ENCODE peak calls at places on chromosomes 11 and 22, in four cellular contexts. One of them, this sample, is unnamed.

GRCh38 chr22:43126506-43127165 is 16.1 kb downstream of the BIK start:
- DNase-seq in body of pancreas: peak
- DNase-seq in GM23338: no peak
- DNase-seq in AG04449: peak
- DNase-seq in this sample: peak

GRCh38 chr22:20822240-20822639 is 36.4 kb downstream of the PI4KA start:
- DNase-seq in AG04449: no peak
- DNase-seq in GM23338: no peak
- DNase-seq in body of pancreas: no peak
- DNase-seq in this sample: no peak

GRCh38 chr11:10348650-10349280 is 43.9 kb downstream of the ADM start:
- DNase-seq in AG04449: no peak
- DNase-seq in body of pancreas: no peak
- DNase-seq in GM23338: no peak
- DNase-seq in this sample: peak

GRCh38 chr22:23764931-23765881 is 2.4 kb downstream of the C22orf15 start:
- DNase-seq in body of pancreas: no peak
- DNase-seq in AG04449: no peak
- DNase-seq in GM23338: no peak
- DNase-seq in this sample: no peak

GRCh38 chr11:46346886-46347636 is at the start of gene DGKZ:
- DNase-seq in GM23338: peak
- DNase-seq in AG04449: no peak
- DNase-seq in body of pancreas: peak
- DNase-seq in this sample: peak

GRCh38 chr22:44543362-44543761 is 45.3 kb upstream of the RTL6 start:
- DNase-seq in AG04449: no peak
- DNase-seq in body of pancreas: no peak
- DNase-seq in GM23338: no peak
- DNase-seq in this sample: no peak

GRCh38 chr22:46374663-46375474 is 39.4 kb downstream of the TRMU start:
- DNase-seq in AG04449: no peak
- DNase-seq in body of pancreas: peak
- DNase-seq in GM23338: no peak
- DNase-seq in this sample: no peak

GRCh38 chr11:64138413-64138812 is 27.5 kb downstream of the MACROD1 start:
- DNase-seq in body of pancreas: no peak
- DNase-seq in AG04449: no peak
- DNase-seq in GM23338: no peak
- DNase-seq in this sample: no peak

GRCh38 chr22:27397036-27397947 is 404.3 kb downstream of the MN1 start:
- DNase-seq in AG04449: no peak
- DNase-seq in body of pancreas: no peak
- DNase-seq in GM23338: no peak
- DNase-seq in this sample: peak

GRCh38 chr11:103844327-103845215 is 191.9 kb upstream of the DDI1 start:
- DNase-seq in GM23338: no peak
- DNase-seq in body of pancreas: no peak
- DNase-seq in AG04449: no peak
- DNase-seq in this sample: no peak

GRCh38 chr11:100855466-100856067 is 168.5 kb downstream of the ARHGAP42 start:
- DNase-seq in AG04449: no peak
- DNase-seq in GM23338: peak
- DNase-seq in body of pancreas: no peak
- DNase-seq in this sample: peak

GRCh38 chr11:115505165-115505564 is 950 bp upstream of the CADM1 start:
- DNase-seq in body of pancreas: no peak
- DNase-seq in GM23338: peak
- DNase-seq in AG04449: no peak
- DNase-seq in this sample: no peak

GRCh38 chr11:8368772-8369171 is 105.1 kb upstream of the LMO1 start:
- DNase-seq in body of pancreas: no peak
- DNase-seq in GM23338: no peak
- DNase-seq in AG04449: no peak
- DNase-seq in this sample: no peak

GRCh38 chr11:1797391-1798125 is 33.8 kb upstream of the CTSD start:
- DNase-seq in GM23338: no peak
- DNase-seq in body of pancreas: no peak
- DNase-seq in AG04449: no peak
- DNase-seq in this sample: no peak

GRCh38 chr11:578276-579035 is 2.2 kb downstream of the PHRF1 start:
- DNase-seq in AG04449: no peak
- DNase-seq in body of pancreas: no peak
- DNase-seq in GM23338: no peak
- DNase-seq in this sample: no peak
- H3K4me3 ChIP-seq in AG04449: peak
- H3K4me3 ChIP-seq in body of pancreas: no peak
- H3K4me3 ChIP-seq in GM23338: peak
- H3K4me3 ChIP-seq in this sample: peak

DNA sequence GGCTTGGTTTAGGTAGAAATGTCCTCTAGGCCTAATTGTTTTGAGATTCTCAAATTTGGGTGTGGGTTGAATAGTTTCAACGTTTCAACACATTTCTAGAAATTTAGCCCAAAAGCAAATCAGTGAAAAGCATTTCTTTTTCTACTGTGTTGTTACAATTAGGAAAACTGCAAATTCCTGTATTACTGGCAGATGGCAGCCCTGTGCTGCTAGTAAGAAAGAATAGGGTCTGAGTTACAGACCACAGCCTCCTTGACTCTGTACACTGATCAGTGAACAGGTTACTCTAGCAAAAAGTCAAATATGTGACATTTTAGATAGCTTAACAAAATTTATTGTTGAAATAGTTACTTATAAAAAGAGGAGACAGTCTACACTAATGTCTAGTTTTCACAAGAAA is 703.0 kb downstream of the JRKL start:
- DNase-seq in AG04449: no peak
- DNase-seq in GM23338: no peak
- DNase-seq in body of pancreas: no peak
- DNase-seq in this sample: no peak
- TF ChIP-seq CTCF in AG04449: no peak
- TF ChIP-seq CTCF in GM23338: peak
- TF ChIP-seq CTCF in body of pancreas: no peak
- TF ChIP-seq CTCF in this sample: no peak

GRCh38 chr22:49657974-49658550 is 169.6 kb downstream of the BRD1 start:
- DNase-seq in AG04449: no peak
- DNase-seq in body of pancreas: no peak
- DNase-seq in GM23338: no peak
- DNase-seq in this sample: no peak

GRCh38 chr22:49657275-49657973 is 170.2 kb downstream of the BRD1 start:
- DNase-seq in AG04449: no peak
- DNase-seq in body of pancreas: peak
- DNase-seq in GM23338: no peak
- DNase-seq in this sample: no peak

GRCh38 chr22:49656291-49656851 is 171.3 kb downstream of the BRD1 start:
- DNase-seq in GM23338: no peak
- DNase-seq in body of pancreas: no peak
- DNase-seq in AG04449: no peak
- DNase-seq in this sample: no peak

GRCh38 chr22:49658902-49659280 is 168.8 kb downstream of the BRD1 start:
- DNase-seq in GM23338: no peak
- DNase-seq in body of pancreas: no peak
- DNase-seq in AG04449: no peak
- DNase-seq in this sample: no peak

GRCh38 chr22:49655168-49655812 is 172.4 kb downstream of the BRD1 start:
- DNase-seq in AG04449: no peak
- DNase-seq in body of pancreas: no peak
- DNase-seq in GM23338: no peak
- DNase-seq in this sample: no peak
- H3K4me3 ChIP-seq in AG04449: no peak
- H3K4me3 ChIP-seq in body of pancreas: no peak
- H3K4me3 ChIP-seq in GM23338: no peak
- H3K4me3 ChIP-seq in this sample: no peak

GRCh38 chr11:130037881-130038601 is 31.7 kb upstream of the APLP2 start:
- DNase-seq in AG04449: no peak
- DNase-seq in body of pancreas: no peak
- DNase-seq in GM23338: peak
- DNase-seq in this sample: no peak
- TF ChIP-seq CTCF in AG04449: no peak
- TF ChIP-seq CTCF in body of pancreas: no peak
- TF ChIP-seq CTCF in GM23338: no peak
- TF ChIP-seq CTCF in this sample: no peak

GRCh38 chr22:36027579-36027959 is 1.1 kb downstream of the RBFOX2 start:
- DNase-seq in AG04449: no peak
- DNase-seq in GM23338: no peak
- DNase-seq in body of pancreas: peak
- DNase-seq in this sample: peak
- H3K4me3 ChIP-seq in AG04449: peak
- H3K4me3 ChIP-seq in GM23338: peak
- H3K4me3 ChIP-seq in body of pancreas: peak
- H3K4me3 ChIP-seq in this sample: peak

GRCh38 chr22:22378446-22379415 is 129.8 kb downstream of the ZNF280B start:
- DNase-seq in GM23338: no peak
- DNase-seq in AG04449: no peak
- DNase-seq in body of pancreas: no peak
- DNase-seq in this sample: no peak

GRCh38 chr22:22377335-22377734 is 131.2 kb downstream of the ZNF280B start:
- DNase-seq in GM23338: no peak
- DNase-seq in AG04449: no peak
- DNase-seq in body of pancreas: no peak
- DNase-seq in this sample: no peak

GRCh38 chr22:22384267-22384666 is 124.3 kb downstream of the ZNF280B start:
- DNase-seq in AG04449: no peak
- DNase-seq in body of pancreas: no peak
- DNase-seq in GM23338: no peak
- DNase-seq in this sample: no peak

GRCh38 chr22:22376352-22376706 is 131.7 kb downstream of the VPREB1 start:
- DNase-seq in body of pancreas: no peak
- DNase-seq in AG04449: no peak
- DNase-seq in GM23338: no peak
- DNase-seq in this sample: no peak

DNA sequence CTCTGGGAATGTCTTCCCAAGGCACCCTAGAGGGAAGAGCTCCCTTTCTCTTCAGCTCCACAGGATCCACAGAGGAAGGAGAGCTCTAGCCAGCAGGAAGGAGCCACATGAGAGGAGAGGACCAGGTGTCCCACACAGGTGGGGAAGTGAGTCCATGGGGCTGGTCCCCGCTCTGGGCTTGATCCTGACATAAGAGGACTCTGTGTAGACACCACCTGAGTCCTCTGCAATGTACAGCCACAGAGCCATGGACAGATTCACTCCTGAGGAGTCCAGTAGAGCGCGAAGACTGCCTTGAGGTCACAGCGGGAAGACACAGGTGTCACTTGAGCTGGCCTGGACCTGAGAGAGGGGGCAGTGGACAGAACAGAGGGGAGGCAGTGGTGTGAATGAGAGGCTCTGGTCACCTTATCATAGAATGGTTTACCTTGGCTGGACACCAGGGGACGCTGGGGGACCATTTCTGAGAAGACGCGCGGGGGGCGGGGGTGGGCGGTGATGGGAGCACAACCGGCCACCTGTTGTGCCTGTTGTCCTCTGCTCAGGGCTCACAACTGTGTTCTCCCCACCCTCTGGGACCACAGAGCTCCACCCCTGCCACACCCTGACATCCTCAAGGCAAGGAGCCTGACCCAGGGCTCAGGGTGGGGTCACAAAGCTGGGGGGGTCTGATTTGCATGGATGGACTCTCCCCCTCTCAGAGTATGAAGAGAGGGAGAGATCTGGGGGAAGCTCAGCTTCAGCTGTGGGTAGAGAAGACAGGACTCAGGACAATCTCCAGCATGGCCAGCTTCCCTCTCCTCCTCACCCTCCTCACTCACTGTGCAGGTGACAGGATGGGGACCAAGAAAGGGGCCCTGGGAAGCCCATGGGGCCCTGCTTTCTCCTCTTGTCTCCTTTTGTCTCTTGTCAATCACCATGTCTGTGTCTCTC is 128.2 kb downstream of the ZNF280B start:
- DNase-seq in AG04449: no peak
- DNase-seq in GM23338: peak
- DNase-seq in body of pancreas: no peak
- DNase-seq in this sample: no peak
- TF ChIP-seq CTCF in AG04449: no peak
- TF ChIP-seq CTCF in GM23338: peak
- TF ChIP-seq CTCF in body of pancreas: no peak
- TF ChIP-seq CTCF in this sample: peak

GRCh38 chr11:34346551-34346950 is 11.3 kb downstream of the ABTB2 start:
- DNase-seq in AG04449: no peak
- DNase-seq in GM23338: no peak
- DNase-seq in body of pancreas: no peak
- DNase-seq in this sample: peak

GRCh38 chr11:34344410-34345011 is 13.3 kb downstream of the ABTB2 start:
- DNase-seq in body of pancreas: no peak
- DNase-seq in AG04449: no peak
- DNase-seq in GM23338: no peak
- DNase-seq in this sample: no peak

GRCh38 chr11:34345991-34346480 is 11.8 kb downstream of the ABTB2 start:
- DNase-seq in body of pancreas: no peak
- DNase-seq in GM23338: no peak
- DNase-seq in AG04449: no peak
- DNase-seq in this sample: peak

GRCh38 chr11:34343686-34344085 is 14.1 kb downstream of the ABTB2 start:
- DNase-seq in GM23338: no peak
- DNase-seq in body of pancreas: no peak
- DNase-seq in AG04449: no peak
- DNase-seq in this sample: no peak

DNA sequence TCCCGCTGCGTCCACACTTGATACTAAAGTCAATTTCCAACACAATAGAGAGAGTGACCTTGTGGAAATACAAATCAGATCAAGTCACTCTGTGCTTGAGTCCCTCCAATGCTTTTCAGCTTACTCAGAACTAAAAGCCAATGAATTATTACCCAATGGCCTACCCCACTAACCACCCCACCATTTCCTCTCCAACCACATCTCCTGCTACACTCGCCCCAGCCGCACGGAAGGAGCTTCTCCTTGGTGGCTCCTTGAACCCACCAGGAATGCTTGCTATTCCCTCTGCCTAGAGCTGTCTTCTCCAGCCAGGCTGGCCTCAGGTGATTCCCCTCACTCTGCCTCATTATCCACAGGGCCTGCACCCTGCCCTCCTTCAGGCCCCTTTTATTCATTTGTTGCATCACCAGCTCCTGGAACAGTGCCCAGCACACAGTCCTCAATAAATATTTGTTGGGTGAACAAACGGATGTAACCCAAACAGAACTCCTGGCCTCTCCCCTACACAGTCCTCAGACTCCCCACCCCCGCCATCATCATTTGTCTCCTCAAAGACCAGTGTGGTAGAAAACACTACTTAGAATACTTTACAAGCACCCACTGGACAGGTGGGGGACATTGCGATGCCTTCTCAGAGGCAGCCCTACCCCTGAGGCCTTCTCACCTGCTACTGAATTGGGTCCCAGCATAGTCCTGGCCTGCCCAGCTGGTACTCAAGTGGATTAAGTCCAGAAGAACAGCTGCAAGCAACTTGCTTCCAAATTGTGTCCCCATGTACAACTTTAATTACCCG is 12.6 kb downstream of the ABTB2 start:
- DNase-seq in body of pancreas: peak
- DNase-seq in AG04449: no peak
- DNase-seq in GM23338: no peak
- DNase-seq in this sample: peak
- H3K4me3 ChIP-seq in body of pancreas: no peak
- H3K4me3 ChIP-seq in AG04449: no peak
- H3K4me3 ChIP-seq in GM23338: no peak
- H3K4me3 ChIP-seq in this sample: no peak

This sample was measured in fibroblast of the aortic adventitia.